ENCODE peak calls at places on chromosomes 6 and 20, in ten cellular contexts. D is upper lobe of right lung; G is epithelial cell of esophagus; Z is fibroblast of lung; N is GM20000; Y is choroid plexus epithelial cell; M is AG04449; P is CD4-positive, alpha-beta T cell; Q is GM10248; O is endothelial cell of umbilical vein. E is an unnamed sample.

GRCh38 chr6:12173670-12174069 is 116.5 kb upstream of the EDN1 start:
- DNase-seq in P (no peak), N (no peak), Q (no peak), Y (no peak), M (no peak), Z (no peak), G (no peak), D (no peak), O (no peak), E (no peak)

GRCh38 chr20:694496-694895 is 18.9 kb upstream of the SCRT2 start:
- DNase-seq in O (no peak), N (no peak), M (no peak), D (no peak), Q (no peak), G (no peak), Y (no peak), P (no peak), Z (no peak), E (no peak)

GRCh38 chr6:137681445-137682009 is 185.5 kb upstream of the TNFAIP3 start:
- DNase-seq in P (no peak), M (no peak), D (no peak), N (no peak), G (no peak), Y (no peak), O (no peak), Q (no peak), Z (no peak), E (no peak)

GRCh38 chr6:81401970-81402690 is 350.4 kb downstream of the TENT5A start:
- DNase-seq in O (no peak), Y (peak; percentile 77), N (no peak), Q (no peak), M (peak; percentile 61), D (no peak), P (no peak), Z (peak; percentile 8), G (no peak), E (no peak)

GRCh38 chr6:25248100-25248499 is 31.1 kb upstream of the CARMIL1 start:
- DNase-seq in Y (peak; percentile 73), M (no peak), G (peak; percentile 37), Q (no peak), P (no peak), D (no peak), N (no peak), O (no peak), Z (peak; percentile 47), E (no peak)

GRCh38 chr20:48025061-48025515 is 239.8 kb upstream of the SULF2 start:
- DNase-seq in G (peak; percentile 35), O (no peak), Y (peak; percentile 89), D (no peak), P (no peak), M (peak; percentile 58), Z (peak; percentile 63), N (peak; percentile 38), Q (no peak), E (no peak)

GRCh38 chr20:25249198-25249931 is 1.5 kb downstream of the PYGB start:
- DNase-seq in P (no peak), O (peak; percentile 30), M (no peak), N (no peak), Y (peak; percentile 36), D (no peak), Q (no peak), G (peak; percentile 41), Z (peak; percentile 46), E (no peak)

GRCh38 chr6:2376429-2377355 is 131.3 kb upstream of the GMDS start:
- DNase-seq in Y (no peak), G (no peak), Q (no peak), O (no peak), N (no peak), P (no peak), Z (peak; percentile 34), M (peak; percentile 53), D (no peak), E (no peak)

GRCh38 chr20:5065489-5066383 is 54.0 kb downstream of the PCNA start:
- DNase-seq in M (peak; percentile 92), Q (no peak), D (peak; percentile 78), P (no peak), O (peak; percentile 75), Z (peak; percentile 96), G (peak; percentile 99), Y (peak; percentile 85), N (no peak), E (no peak)

GRCh38 chr6:45047573-45047972 is 280.6 kb upstream of the RUNX2 start:
- DNase-seq in Y (no peak), Q (no peak), D (no peak), N (no peak), G (no peak), P (no peak), M (no peak), O (no peak), Z (no peak), E (no peak)

GRCh38 chr20:49794336-49795124 is 18.1 kb upstream of the SLC9A8 start:
- DNase-seq in M (no peak), G (peak; percentile 60), Y (no peak), D (peak; percentile 80), Z (no peak), P (no peak), Q (no peak), O (no peak), N (no peak), E (no peak)

GRCh38 chr6:74677463-74677862 is 528.4 kb downstream of the COL12A1 start:
- DNase-seq in Q (no peak), M (no peak), P (no peak), Y (no peak), Z (no peak), D (no peak), G (no peak), O (no peak), N (no peak), E (no peak)

GRCh38 chr6:3204921-3205320 is 22.5 kb downstream of the TUBB2B start:
- DNase-seq in N (no peak), M (no peak), Q (no peak), D (no peak), P (no peak), Z (no peak), O (no peak), Y (no peak), G (no peak), E (no peak)

GRCh38 chr6:64280569-64280968 is 645.0 kb downstream of the PHF3 start:
- DNase-seq in Z (peak; percentile 79), D (no peak), G (peak; percentile 51), N (peak; percentile 10), Q (no peak), P (no peak), O (peak; percentile 45), M (no peak), Y (peak; percentile 80), E (peak; percentile 16)
- TF ChIP-seq CTCF in Z (peak; percentile 34), D (peak; percentile 42), G (peak; percentile 45), N (peak; percentile 30), Q (peak; percentile 49), P (no peak), O (no peak), M (no peak), Y (peak; percentile 76), E (peak; percentile 64)

GRCh38 chr6:26491604-26492003 is 8.5 kb upstream of the BTN1A1 start:
- DNase-seq in Q (no peak), N (no peak), D (no peak), Z (no peak), O (no peak), M (no peak), Y (no peak), G (no peak), P (no peak), E (no peak)

GRCh38 chr6:26490576-26490964 is 9.5 kb upstream of the BTN1A1 start:
- DNase-seq in N (no peak), Z (no peak), G (no peak), M (no peak), Q (no peak), P (no peak), Y (no peak), D (no peak), O (no peak), E (no peak)

GRCh38 chr6:26494117-26494516 is 6.0 kb upstream of the BTN1A1 start:
- DNase-seq in O (no peak), Q (no peak), M (no peak), N (no peak), D (no peak), P (no peak), Y (no peak), G (no peak), Z (no peak), E (no peak)

GRCh38 chr6:26489926-26490575 is 10.1 kb upstream of the BTN1A1 start:
- DNase-seq in Y (no peak), P (no peak), G (no peak), D (no peak), M (no peak), Q (no peak), O (no peak), N (no peak), Z (no peak), E (no peak)

DNA sequence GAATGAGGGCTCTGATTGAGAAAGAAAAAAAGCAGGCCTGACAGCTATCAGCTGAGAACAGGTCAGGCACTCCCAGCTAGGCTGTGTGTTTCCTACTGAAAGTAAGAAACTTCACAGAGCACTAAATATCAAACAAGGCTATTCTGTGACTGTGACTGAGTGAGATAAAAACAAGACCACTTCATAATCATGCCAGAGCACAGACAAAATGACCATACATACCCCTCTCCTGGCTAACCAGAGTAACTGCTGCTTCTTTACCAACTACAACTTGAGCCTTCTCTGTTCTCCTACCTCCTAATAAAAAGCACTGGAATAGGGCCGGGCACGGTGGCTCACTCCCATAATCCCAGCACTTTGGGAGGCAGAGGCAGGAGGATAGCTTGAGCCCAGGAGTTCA is 6.8 kb upstream of the BTN1A1 start:
- DNase-seq in M (no peak), Z (peak; percentile 43), Q (peak; percentile 30), N (peak; percentile 38), D (no peak), P (no peak), G (no peak), O (peak; percentile 19), Y (peak; percentile 70), E (no peak)
- TF ChIP-seq CTCF in M (peak; percentile 13), Z (peak; percentile 32), Q (peak; percentile 36), N (no peak), D (no peak), P (no peak), G (peak; percentile 2), O (peak; percentile 4), Y (peak; percentile 52), E (peak; percentile 41)

DNA sequence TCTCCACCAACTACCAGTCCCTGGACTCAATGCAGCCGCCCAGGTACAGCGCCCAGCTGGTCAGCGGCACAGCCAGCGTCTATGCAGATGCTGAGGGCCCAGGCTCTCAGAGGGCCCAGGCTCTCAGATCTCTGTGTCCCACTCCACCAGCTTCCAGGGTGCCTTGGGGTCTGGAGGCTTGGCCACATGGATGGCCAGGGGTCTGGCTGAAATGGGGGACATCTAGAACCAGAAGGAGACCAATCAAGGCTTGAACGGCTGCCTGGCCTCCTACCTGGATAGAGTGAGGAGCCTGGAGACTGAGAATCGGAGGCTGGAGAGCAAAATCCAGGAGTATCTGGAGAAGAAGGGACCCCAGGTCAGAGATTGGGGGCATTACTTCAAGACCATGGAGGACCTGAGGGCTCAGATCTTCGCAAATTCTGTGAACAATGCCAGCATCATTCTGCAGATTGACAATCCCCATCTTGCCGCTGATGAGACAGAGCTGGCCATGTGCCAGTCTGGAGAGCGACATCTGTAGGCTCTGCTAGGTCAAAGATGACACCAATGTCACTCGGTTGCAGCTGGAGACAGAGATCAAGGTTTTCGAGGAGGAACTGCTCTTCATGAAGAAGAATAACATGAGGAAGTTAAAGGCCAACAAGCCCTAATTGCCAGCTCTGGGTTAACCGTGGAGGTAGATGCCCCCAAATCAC is 44.1 kb upstream of the GRM4 start:
- DNase-seq in G (no peak), P (peak; percentile 49), O (no peak), D (peak; percentile 65), M (no peak), N (no peak), Y (no peak), Z (no peak), Q (no peak), E (no peak)
- TF ChIP-seq CTCF in G (no peak), P (no peak), O (no peak), D (no peak), M (no peak), N (no peak), Y (no peak), Z (no peak), Q (no peak), E (peak; percentile 2)

GRCh38 chr6:123380257-123380656 is 256.5 kb downstream of the TRDN start:
- DNase-seq in N (no peak), P (no peak), G (peak; percentile 48), Y (peak; percentile 53), M (no peak), Q (no peak), O (peak; percentile 6), D (no peak), Z (peak; percentile 39), E (no peak)
- TF ChIP-seq CTCF in N (no peak), P (no peak), G (peak; percentile 50), Y (peak; percentile 57), M (no peak), Q (peak; percentile 4), O (no peak), D (peak; percentile 18), Z (no peak), E (peak; percentile 23)

E was measured in GM13977.